ENCODE peak calls at places on chromosomes 5 and 9, in five cellular contexts. E is H9, L is IMR-90, P is H1, W is mesenchymal stem cell. F is an unnamed sample.

GRCh38 chr5:151315998-151316597 is 12.5 kb upstream of the SLC36A3 start:
- DNase-seq in E (peak; percentile 64), L (peak; percentile 63), P (peak; percentile 85), W (peak; percentile 61), F (peak; percentile 58)

GRCh38 chr5:107389130-107389553 is 281.6 kb downstream of the EFNA5 start:
- DNase-seq in E (no peak), L (peak; percentile 54), P (no peak), W (peak; percentile 66), F (no peak)

GRCh38 chr9:91486699-91487497 is 63.3 kb upstream of the NFIL3 start:
- DNase-seq in E (no peak), L (peak; percentile 68), P (no peak), W (peak; percentile 90), F (no peak)

GRCh38 chr9:78745996-78746395 is 449.1 kb downstream of the PSAT1 start:
- DNase-seq in E (no peak), L (peak; percentile 51), P (no peak), W (no peak), F (no peak)

GRCh38 chr9:116842658-116843057 is 155.6 kb downstream of the TRIM32 start:
- DNase-seq in E (peak; percentile 86), L (no peak), P (peak; percentile 63), W (no peak), F (no peak)

GRCh38 chr5:58649716-58650115 is 66.8 kb downstream of the RAB3C start:
- DNase-seq in E (no peak), L (no peak), P (no peak), W (no peak), F (no peak)

GRCh38 chr5:109394806-109395205 is 15.0 kb downstream of the PJA2 start:
- DNase-seq in E (no peak), L (no peak), P (no peak), W (no peak), F (no peak)

GRCh38 chr9:99565203-99565602 is 256.5 kb upstream of the NR4A3 start:
- DNase-seq in E (no peak), L (no peak), P (no peak), W (no peak), F (no peak)

GRCh38 chr5:126046996-126047395 is 376.2 kb upstream of the GRAMD2B start:
- DNase-seq in E (no peak), L (no peak), P (no peak), W (no peak), F (no peak)

GRCh38 chr5:140595538-140595937 is 30.9 kb downstream of the SLC35A4 start:
- DNase-seq in E (no peak), L (no peak), P (no peak), W (no peak), F (no peak)

DNA sequence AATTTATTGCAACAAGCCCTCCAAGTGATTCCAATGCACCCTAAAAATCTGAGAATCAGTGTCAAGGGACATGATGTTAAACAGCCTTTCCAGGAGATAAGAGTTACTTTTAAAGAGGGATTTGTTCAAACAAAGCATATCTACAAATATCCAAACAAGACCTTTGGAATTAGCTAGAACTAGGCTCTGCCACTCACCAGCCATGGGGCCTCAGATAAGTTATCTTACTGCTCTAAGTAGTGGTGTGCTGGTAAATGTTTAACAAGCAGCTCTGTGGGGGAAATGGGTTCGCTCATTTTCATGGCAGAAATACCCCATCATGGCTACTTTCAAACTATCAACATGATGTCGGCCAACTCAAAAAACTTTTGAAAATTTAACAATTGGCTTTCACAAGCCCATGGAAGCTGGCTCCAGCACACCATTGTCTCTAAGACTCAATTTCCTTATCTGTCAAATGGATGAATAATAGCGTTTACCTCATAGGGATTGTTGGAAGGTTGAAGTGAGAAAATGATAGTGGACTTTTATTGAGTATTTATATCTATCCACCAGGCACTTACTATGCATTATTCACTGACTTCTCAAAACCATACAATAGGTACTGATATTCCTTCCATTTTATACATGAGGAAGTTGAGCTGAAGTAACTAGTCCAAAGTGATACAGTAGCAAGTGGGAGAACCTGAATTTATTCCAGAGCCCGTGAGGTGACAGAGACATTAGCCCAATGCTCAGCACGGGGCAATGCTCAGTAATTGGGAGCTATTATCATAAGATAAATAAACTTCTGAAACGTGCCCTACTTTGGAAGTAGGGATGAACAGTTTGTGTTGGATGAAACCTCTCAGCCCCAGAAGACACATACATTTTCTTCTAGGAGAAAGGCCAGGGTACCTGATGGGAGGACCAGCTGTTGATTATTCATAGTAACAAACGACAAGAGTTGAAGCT is 43.2 kb downstream of the SH3RF2 start:
- DNase-seq in E (no peak), L (no peak), P (no peak), W (no peak), F (no peak)
- H2BK15ac ChIP-seq in E (no peak overlapping the region), L (no peak overlapping the region), P (no peak overlapping the region), W (no peak overlapping the region), F (no peak overlapping the region)

GRCh38 chr9:85522459-85523092 is 219.2 kb downstream of the AGTPBP1 start:
- DNase-seq in E (peak; percentile 74), L (peak; percentile 25), P (peak; percentile 85), W (peak; percentile 45), F (peak; percentile 26)
- H3K14ac ChIP-seq in E (no peak overlapping the region), L (no peak overlapping the region), P (no peak overlapping the region), W (peak overlapping the region; percentile 91), F (peak overlapping the region; percentile 39)

GRCh38 chr5:145237843-145238242 is 597.3 kb downstream of the PRELID2 start:
- DNase-seq in E (peak; percentile 77), L (peak; percentile 24), P (peak; percentile 68), W (peak; percentile 26), F (peak; percentile 77)
- H2BK15ac ChIP-seq in E (no peak overlapping the region), L (peak overlapping the region; percentile 19), P (peak overlapping the region; percentile 25), W (no peak overlapping the region), F (no peak overlapping the region)

GRCh38 chr9:37262410-37262809 is 142.0 kb downstream of the ZCCHC7 start:
- DNase-seq in E (no peak), L (peak; percentile 49), P (no peak), W (peak; percentile 35), F (no peak)
- H3K14ac ChIP-seq in E (no peak overlapping the region), L (no peak overlapping the region), P (no peak overlapping the region), W (no peak overlapping the region), F (no peak overlapping the region)

F was measured in neuronal stem cell.